ENCODE peak calls at places on chromosomes 7 and 10, in five cellular contexts. H is Caco-2, G is nephron progenitor cell, Q is fibroblast of mammary gland, K is GM12865. C is an unnamed sample.

GRCh38 chr10:61903991-61904350 is 2.5 kb downstream of the ARID5B start:
- DNase-seq in K (no peak), H (no peak), G (no peak), Q (peak; percentile 34), C (no peak)

GRCh38 chr10:14468022-14468421 is 137.3 kb upstream of the FRMD4A start:
- DNase-seq in H (no peak), K (no peak), Q (peak; percentile 16), G (peak; percentile 46), C (no peak)

GRCh38 chr10:90635111-90635798 is 222.6 kb downstream of the HTR7 start:
- DNase-seq in Q (no peak), G (no peak), H (no peak), K (no peak), C (no peak)

GRCh38 chr10:90274721-90275468 is 573.5 kb downstream of the KIF20B start:
- DNase-seq in Q (peak; percentile 30), H (no peak), K (no peak), G (no peak), C (no peak)

GRCh38 chr10:72954596-72955569 is at the start of gene PLA2G12B:
- DNase-seq in Q (no peak), H (peak; percentile 93), G (no peak), K (no peak), C (no peak)

GRCh38 chr7:6553460-6554044 is 2.3 kb upstream of the GRID2IP start:
- DNase-seq in H (no peak), G (no peak), K (no peak), Q (no peak), C (peak; percentile 17)

GRCh38 chr7:71740196-71740560 is 608.2 kb downstream of the GALNT17 start:
- DNase-seq in Q (no peak), K (no peak), H (no peak), G (no peak), C (no peak)

GRCh38 chr10:104387130-104387888 is 33.7 kb downstream of the CFAP58 start:
- DNase-seq in G (no peak), K (peak; percentile 11), H (no peak), Q (no peak), C (no peak)

GRCh38 chr10:127619550-127619949 is 70.4 kb downstream of the NPS start:
- DNase-seq in K (no peak), Q (no peak), H (no peak), G (no peak), C (no peak)

GRCh38 chr7:137878333-137878961 is 31.7 kb upstream of the DGKI start:
- DNase-seq in Q (peak; percentile 72), G (no peak), H (no peak), K (no peak), C (no peak)

GRCh38 chr10:43785252-43785651 is 136.6 kb upstream of the ZNF32 start:
- DNase-seq in G (no peak), H (no peak), Q (no peak), K (peak; percentile 17), C (no peak)
- TF ChIP-seq CTCF in G (no peak), H (peak; percentile 33), Q (peak; percentile 17), K (peak; percentile 10), C (no peak)

DNA sequence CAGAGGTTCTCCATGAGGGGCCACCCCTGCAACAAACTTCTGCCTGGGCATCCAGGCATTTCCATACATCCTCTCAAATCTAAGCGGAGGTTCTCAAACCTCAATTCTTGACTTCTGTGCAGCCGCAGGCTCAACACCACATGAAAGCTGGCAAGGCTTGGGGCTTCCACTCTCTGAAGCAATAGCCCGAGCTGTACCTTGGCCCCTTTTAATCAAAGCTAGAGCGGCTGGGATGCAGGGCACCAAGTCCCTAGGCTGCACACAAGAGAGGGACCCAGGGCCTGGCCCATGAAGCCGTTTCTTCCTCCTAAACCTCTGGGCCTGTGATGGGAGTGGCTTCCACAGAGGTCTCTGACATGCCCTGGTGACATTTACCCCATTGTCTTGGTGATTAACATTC is 43.8 kb downstream of the CDHR3 start:
- DNase-seq in Q (no peak), G (no peak), H (no peak), K (no peak), C (no peak)
- TF ChIP-seq CTCF in Q (no peak), G (no peak), H (no peak), K (no peak), C (no peak)

GRCh38 chr10:98956576-98957260 is 278.9 kb downstream of the HPSE2 start:
- DNase-seq in Q (peak; percentile 66), K (no peak), H (no peak), G (no peak), C (no peak)
- TF ChIP-seq CTCF in Q (no peak), K (no peak), H (no peak), G (no peak), C (no peak)

GRCh38 chr7:1545417-1546246 is 10.4 kb downstream of the TMEM184A start:
- DNase-seq in K (no peak), Q (no peak), H (peak; percentile 37), G (no peak), C (no peak)
- TF ChIP-seq CTCF in K (no peak), Q (no peak), H (no peak), G (no peak), C (no peak)

GRCh38 chr7:124032369-124033092 is at the start of gene TMEM229A:
- DNase-seq in H (peak; percentile 57), G (peak; percentile 74), Q (peak; percentile 7), K (peak; percentile 15), C (peak; percentile 50)
- TF ChIP-seq CTCF in H (no peak), G (no peak), Q (no peak), K (no peak), C (no peak)

GRCh38 chr7:78207262-78207661 is 408.7 kb downstream of the PHTF2 start:
- DNase-seq in H (no peak), G (no peak), K (no peak), Q (no peak), C (no peak)
- TF ChIP-seq CTCF in H (no peak), G (no peak), K (no peak), Q (no peak), C (no peak)

C was measured in GM13976.